ENCODE peak calls at places on chromosome 15, in ten cellular contexts. One of them, this sample, is unnamed.

GRCh38 chr15:91975241-91975978 is 121.9 kb downstream of the SLCO3A1 start:
- DNase-seq in esophagus muscularis mucosa: no peak
- DNase-seq in A549: no peak
- DNase-seq in stomach: no peak
- DNase-seq in upper lobe of left lung: no peak
- DNase-seq in ovary: no peak
- DNase-seq in sigmoid colon: no peak
- DNase-seq in HepG2: no peak
- DNase-seq in SK-N-SH: no peak
- DNase-seq in transverse colon: no peak
- DNase-seq in this sample: no peak

GRCh38 chr15:48785195-48785594 is 25.7 kb downstream of the CEP152 start:
- DNase-seq in esophagus muscularis mucosa: no peak
- DNase-seq in A549: no peak
- DNase-seq in stomach: no peak
- DNase-seq in upper lobe of left lung: no peak
- DNase-seq in ovary: no peak
- DNase-seq in sigmoid colon: no peak
- DNase-seq in HepG2: no peak
- DNase-seq in SK-N-SH: no peak
- DNase-seq in transverse colon: no peak
- DNase-seq in this sample: no peak

GRCh38 chr15:56243117-56243773 is 434 bp downstream of the RFX7 start:
- DNase-seq in esophagus muscularis mucosa: peak; percentile 92
- DNase-seq in A549: peak; percentile 30
- DNase-seq in stomach: peak; percentile 31
- DNase-seq in upper lobe of left lung: peak; percentile 29
- DNase-seq in ovary: no peak
- DNase-seq in sigmoid colon: peak; percentile 68
- DNase-seq in HepG2: no peak
- DNase-seq in SK-N-SH: peak; percentile 79
- DNase-seq in transverse colon: peak; percentile 49
- DNase-seq in this sample: no peak

GRCh38 chr15:92074646-92075045 is 221.1 kb downstream of the SLCO3A1 start:
- DNase-seq in esophagus muscularis mucosa: no peak
- DNase-seq in A549: no peak
- DNase-seq in stomach: no peak
- DNase-seq in upper lobe of left lung: peak; percentile 85
- DNase-seq in ovary: no peak
- DNase-seq in sigmoid colon: no peak
- DNase-seq in HepG2: no peak
- DNase-seq in SK-N-SH: no peak
- DNase-seq in transverse colon: no peak
- DNase-seq in this sample: peak; percentile 31

GRCh38 chr15:64089553-64090280 is 3.9 kb downstream of the CIAO2A start:
- DNase-seq in esophagus muscularis mucosa: no peak
- DNase-seq in A549: no peak
- DNase-seq in stomach: no peak
- DNase-seq in upper lobe of left lung: peak; percentile 40
- DNase-seq in ovary: no peak
- DNase-seq in sigmoid colon: no peak
- DNase-seq in HepG2: no peak
- DNase-seq in SK-N-SH: no peak
- DNase-seq in transverse colon: no peak
- DNase-seq in this sample: no peak

GRCh38 chr15:65404196-65404872 is 18.4 kb downstream of the IGDCC4 start:
- DNase-seq in esophagus muscularis mucosa: no peak
- DNase-seq in A549: no peak
- DNase-seq in stomach: no peak
- DNase-seq in upper lobe of left lung: no peak
- DNase-seq in ovary: no peak
- DNase-seq in sigmoid colon: no peak
- DNase-seq in HepG2: no peak
- DNase-seq in SK-N-SH: no peak
- DNase-seq in transverse colon: no peak
- DNase-seq in this sample: no peak

GRCh38 chr15:26869628-26870027 is 2.8 kb downstream of the GABRA5 start:
- DNase-seq in esophagus muscularis mucosa: peak; percentile 85
- DNase-seq in A549: no peak
- DNase-seq in stomach: no peak
- DNase-seq in upper lobe of left lung: no peak
- DNase-seq in ovary: no peak
- DNase-seq in sigmoid colon: no peak
- DNase-seq in HepG2: no peak
- DNase-seq in SK-N-SH: no peak
- DNase-seq in transverse colon: no peak
- DNase-seq in this sample: no peak

GRCh38 chr15:31554261-31554660 is 227.6 kb downstream of the KLF13 start:
- DNase-seq in esophagus muscularis mucosa: peak; percentile 92
- DNase-seq in A549: no peak
- DNase-seq in stomach: no peak
- DNase-seq in upper lobe of left lung: no peak
- DNase-seq in ovary: peak; percentile 69
- DNase-seq in sigmoid colon: no peak
- DNase-seq in HepG2: no peak
- DNase-seq in SK-N-SH: no peak
- DNase-seq in transverse colon: no peak
- DNase-seq in this sample: peak; percentile 20

GRCh38 chr15:57248074-57248473 is 128.2 kb upstream of the CGNL1 start:
- DNase-seq in esophagus muscularis mucosa: no peak
- DNase-seq in A549: no peak
- DNase-seq in stomach: no peak
- DNase-seq in upper lobe of left lung: no peak
- DNase-seq in ovary: no peak
- DNase-seq in sigmoid colon: no peak
- DNase-seq in HepG2: no peak
- DNase-seq in SK-N-SH: peak; percentile 67
- DNase-seq in transverse colon: no peak
- DNase-seq in this sample: no peak

GRCh38 chr15:35437157-35437556 is 108.8 kb downstream of the DPH6 start:
- DNase-seq in esophagus muscularis mucosa: no peak
- DNase-seq in A549: no peak
- DNase-seq in stomach: no peak
- DNase-seq in upper lobe of left lung: no peak
- DNase-seq in ovary: no peak
- DNase-seq in sigmoid colon: no peak
- DNase-seq in HepG2: no peak
- DNase-seq in SK-N-SH: no peak
- DNase-seq in transverse colon: no peak
- DNase-seq in this sample: no peak

DNA sequence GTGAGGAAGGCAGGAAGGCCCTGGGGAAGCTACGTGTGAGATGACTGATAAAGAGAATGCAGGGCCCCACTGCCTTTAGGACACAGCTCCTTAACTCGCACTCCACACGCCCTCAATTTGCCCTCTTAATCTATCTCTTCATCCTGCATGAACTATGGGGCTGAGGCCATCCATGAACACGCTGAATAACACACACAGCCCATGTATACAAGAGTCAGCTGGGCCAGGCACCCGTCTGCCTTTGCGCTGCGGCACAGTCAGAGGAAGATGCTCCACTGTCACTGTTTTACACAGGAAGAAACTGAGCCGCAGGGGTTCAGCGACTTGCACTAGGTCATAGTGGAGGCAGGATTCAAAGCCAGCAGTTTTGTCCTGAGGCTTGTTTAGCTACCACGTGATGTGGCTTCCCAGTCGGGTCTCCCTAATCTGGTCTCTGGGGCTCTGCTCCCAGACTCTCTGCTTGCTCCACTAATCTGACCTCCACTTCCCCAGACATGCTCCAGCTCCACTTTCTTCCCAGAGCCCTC is 44.0 kb downstream of the TLE3 start:
- DNase-seq in esophagus muscularis mucosa: no peak
- DNase-seq in A549: no peak
- DNase-seq in stomach: no peak
- DNase-seq in upper lobe of left lung: peak; percentile 17
- DNase-seq in ovary: peak; percentile 9
- DNase-seq in sigmoid colon: peak; percentile 34
- DNase-seq in HepG2: no peak
- DNase-seq in SK-N-SH: no peak
- DNase-seq in transverse colon: no peak
- DNase-seq in this sample: no peak
- TF ChIP-seq EP300 in esophagus muscularis mucosa: no peak
- TF ChIP-seq EP300 in A549: no peak
- TF ChIP-seq EP300 in stomach: no peak
- TF ChIP-seq EP300 in upper lobe of left lung: no peak
- TF ChIP-seq EP300 in ovary: no peak
- TF ChIP-seq EP300 in sigmoid colon: no peak
- TF ChIP-seq EP300 in HepG2: no peak
- TF ChIP-seq EP300 in SK-N-SH: no peak
- TF ChIP-seq EP300 in transverse colon: no peak
- TF ChIP-seq EP300 in this sample: no peak

DNA sequence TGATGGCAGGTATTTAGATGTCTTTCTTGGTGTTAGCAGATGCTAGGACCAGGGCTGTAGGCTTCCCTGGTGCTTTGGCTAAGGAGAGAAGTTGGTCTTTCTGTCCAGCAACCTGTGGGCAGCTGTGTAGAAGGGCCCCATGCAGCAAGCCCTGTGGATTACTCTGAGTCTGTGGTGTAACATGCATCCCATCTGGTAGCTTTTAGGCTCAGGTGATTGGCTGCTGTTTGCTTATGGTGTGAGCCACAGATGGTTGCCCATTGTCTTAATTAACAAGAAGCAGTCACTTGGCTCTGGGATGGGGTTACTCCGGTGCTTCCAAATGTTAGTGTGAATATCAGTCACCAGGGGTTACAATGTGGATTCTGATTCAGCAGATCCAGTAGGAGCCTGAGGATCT is 368.6 kb upstream of the C2CD4B start:
- DNase-seq in esophagus muscularis mucosa: no peak
- DNase-seq in A549: no peak
- DNase-seq in stomach: no peak
- DNase-seq in upper lobe of left lung: no peak
- DNase-seq in ovary: no peak
- DNase-seq in sigmoid colon: no peak
- DNase-seq in HepG2: no peak
- DNase-seq in SK-N-SH: no peak
- DNase-seq in transverse colon: no peak
- DNase-seq in this sample: no peak
- TF ChIP-seq EP300 in esophagus muscularis mucosa: no peak
- TF ChIP-seq EP300 in A549: no peak
- TF ChIP-seq EP300 in stomach: no peak
- TF ChIP-seq EP300 in upper lobe of left lung: no peak
- TF ChIP-seq EP300 in ovary: no peak
- TF ChIP-seq EP300 in sigmoid colon: no peak
- TF ChIP-seq EP300 in HepG2: no peak
- TF ChIP-seq EP300 in SK-N-SH: no peak
- TF ChIP-seq EP300 in transverse colon: no peak
- TF ChIP-seq EP300 in this sample: no peak

DNA sequence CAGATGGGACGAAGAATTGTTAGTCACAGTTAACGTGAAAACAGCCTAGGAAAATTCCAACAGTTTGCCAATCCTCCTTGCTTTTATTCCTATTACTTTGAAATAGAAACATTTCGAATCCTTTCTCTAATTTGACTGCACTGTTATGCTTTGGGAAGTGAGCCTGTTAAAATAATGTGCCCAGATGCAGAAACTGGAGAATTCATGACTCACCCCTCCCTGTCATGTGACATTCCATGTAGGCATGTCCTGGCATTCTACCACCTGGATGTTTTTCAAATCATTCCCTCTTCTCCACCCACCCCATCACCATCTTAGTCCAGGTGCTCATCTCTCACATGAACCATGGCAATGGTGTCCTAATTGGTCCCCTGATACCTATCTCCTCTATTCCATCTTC is 107.3 kb downstream of the MINAR1 start:
- DNase-seq in esophagus muscularis mucosa: no peak
- DNase-seq in A549: no peak
- DNase-seq in stomach: no peak
- DNase-seq in upper lobe of left lung: no peak
- DNase-seq in ovary: no peak
- DNase-seq in sigmoid colon: no peak
- DNase-seq in HepG2: no peak
- DNase-seq in SK-N-SH: no peak
- DNase-seq in transverse colon: no peak
- DNase-seq in this sample: no peak
- TF ChIP-seq EP300 in esophagus muscularis mucosa: no peak
- TF ChIP-seq EP300 in A549: no peak
- TF ChIP-seq EP300 in stomach: no peak
- TF ChIP-seq EP300 in upper lobe of left lung: no peak
- TF ChIP-seq EP300 in ovary: no peak
- TF ChIP-seq EP300 in sigmoid colon: no peak
- TF ChIP-seq EP300 in HepG2: no peak
- TF ChIP-seq EP300 in SK-N-SH: no peak
- TF ChIP-seq EP300 in transverse colon: no peak
- TF ChIP-seq EP300 in this sample: no peak

GRCh38 chr15:72535911-72536310 is 61.8 kb downstream of the ARIH1 start:
- DNase-seq in esophagus muscularis mucosa: no peak
- DNase-seq in A549: no peak
- DNase-seq in stomach: no peak
- DNase-seq in upper lobe of left lung: no peak
- DNase-seq in ovary: no peak
- DNase-seq in sigmoid colon: no peak
- DNase-seq in HepG2: no peak
- DNase-seq in SK-N-SH: no peak
- DNase-seq in transverse colon: no peak
- DNase-seq in this sample: no peak

GRCh38 chr15:72536506-72536905 is 62.4 kb downstream of the ARIH1 start:
- DNase-seq in esophagus muscularis mucosa: no peak
- DNase-seq in A549: no peak
- DNase-seq in stomach: no peak
- DNase-seq in upper lobe of left lung: no peak
- DNase-seq in ovary: no peak
- DNase-seq in sigmoid colon: no peak
- DNase-seq in HepG2: no peak
- DNase-seq in SK-N-SH: no peak
- DNase-seq in transverse colon: no peak
- DNase-seq in this sample: no peak

GRCh38 chr15:72534522-72534921 is 60.4 kb downstream of the ARIH1 start:
- DNase-seq in esophagus muscularis mucosa: no peak
- DNase-seq in A549: no peak
- DNase-seq in stomach: no peak
- DNase-seq in upper lobe of left lung: no peak
- DNase-seq in ovary: no peak
- DNase-seq in sigmoid colon: no peak
- DNase-seq in HepG2: no peak
- DNase-seq in SK-N-SH: no peak
- DNase-seq in transverse colon: no peak
- DNase-seq in this sample: no peak

GRCh38 chr15:72538931-72539330 is 64.8 kb downstream of the ARIH1 start:
- DNase-seq in esophagus muscularis mucosa: no peak
- DNase-seq in A549: no peak
- DNase-seq in stomach: no peak
- DNase-seq in upper lobe of left lung: no peak
- DNase-seq in ovary: no peak
- DNase-seq in sigmoid colon: no peak
- DNase-seq in HepG2: no peak
- DNase-seq in SK-N-SH: no peak
- DNase-seq in transverse colon: no peak
- DNase-seq in this sample: no peak

DNA sequence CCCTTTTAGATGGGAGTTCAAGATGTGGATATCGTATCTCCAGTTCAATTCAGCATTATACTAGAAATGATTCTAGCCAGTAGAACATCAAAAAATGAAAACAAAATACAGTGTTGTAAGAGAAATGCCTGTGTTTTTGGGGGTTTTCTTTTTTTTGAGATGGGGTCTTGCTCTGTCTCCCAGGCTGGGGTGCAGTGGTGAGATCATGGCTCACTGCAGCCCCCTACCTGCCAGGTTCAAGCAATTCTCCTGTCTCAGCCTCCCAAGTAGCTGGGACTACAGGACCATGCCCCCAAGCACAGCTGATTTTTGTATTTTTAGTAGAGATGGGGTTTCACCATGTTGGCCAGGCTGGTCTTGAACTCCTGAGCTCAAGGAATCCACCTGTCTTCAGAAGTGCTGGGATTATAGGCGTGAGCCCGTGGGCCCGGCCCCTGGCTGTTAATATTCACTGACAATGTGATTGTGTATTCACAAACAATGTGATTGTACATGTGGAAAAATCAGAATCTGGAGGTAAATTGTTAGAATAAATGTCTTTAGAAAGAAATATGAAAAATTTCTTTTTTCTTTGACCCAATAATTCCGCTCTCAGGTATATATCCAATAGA is 59.0 kb downstream of the ARIH1 start:
- DNase-seq in esophagus muscularis mucosa: no peak
- DNase-seq in A549: no peak
- DNase-seq in stomach: no peak
- DNase-seq in upper lobe of left lung: no peak
- DNase-seq in ovary: no peak
- DNase-seq in sigmoid colon: no peak
- DNase-seq in HepG2: peak; percentile 12
- DNase-seq in SK-N-SH: no peak
- DNase-seq in transverse colon: no peak
- DNase-seq in this sample: no peak
- TF ChIP-seq EP300 in esophagus muscularis mucosa: no peak
- TF ChIP-seq EP300 in A549: no peak
- TF ChIP-seq EP300 in stomach: no peak
- TF ChIP-seq EP300 in upper lobe of left lung: no peak
- TF ChIP-seq EP300 in ovary: no peak
- TF ChIP-seq EP300 in sigmoid colon: no peak
- TF ChIP-seq EP300 in HepG2: no peak
- TF ChIP-seq EP300 in SK-N-SH: no peak
- TF ChIP-seq EP300 in transverse colon: no peak
- TF ChIP-seq EP300 in this sample: no peak